ENCODE peak calls at places on chromosome 12, in eight cellular contexts. R is cardiac fibroblast, O is cardiac muscle cell, G is kidney epithelial cell, Z is ovary, W is DND-41, I is PC-9, F is BJ. P is an unnamed sample.
A peak's percentile ranks its signal among the peaks of the same experiment; 100 is the strongest.

GRCh38 chr12:98185606-98186005 is 329.8 kb upstream of the TMPO start:
- DNase-seq in R (peak; percentile 2), O (peak; percentile 50), G (no peak), Z (no peak), W (no peak), I (no peak), F (no peak), P (no peak)

GRCh38 chr12:67269632-67270578 is 747 bp downstream of the CAND1 start:
- DNase-seq in R (peak; percentile 22), O (peak; percentile 33), G (no peak), Z (peak; percentile 73), W (peak; percentile 60), I (no peak), F (no peak), P (peak; percentile 73)

GRCh38 chr12:130920119-130920703 is 33.5 kb upstream of the ADGRD1 start:
- DNase-seq in R (no peak), O (no peak), G (no peak), Z (no peak), W (no peak), I (no peak), F (no peak), P (no peak)

GRCh38 chr12:85441740-85442139 is 161.7 kb downstream of the ALX1 start:
- DNase-seq in R (peak; percentile 26), O (peak; percentile 31), G (no peak), Z (no peak), W (no peak), I (no peak), F (no peak), P (no peak)

GRCh38 chr12:38141861-38142260 is 174.7 kb upstream of the ALG10B start:
- DNase-seq in R (no peak), O (no peak), G (no peak), Z (no peak), W (no peak), I (no peak), F (no peak), P (no peak)

GRCh38 chr12:95443458-95443857 is 30.5 kb upstream of the METAP2 start:
- DNase-seq in R (no peak), O (no peak), G (no peak), Z (no peak), W (no peak), I (no peak), F (no peak), P (no peak)

GRCh38 chr12:91490667-91491309 is 308.2 kb upstream of the DCN start:
- DNase-seq in R (no peak), O (no peak), G (no peak), Z (no peak), W (no peak), I (no peak), F (no peak), P (no peak)

GRCh38 chr12:111410229-111411186 is 4.8 kb downstream of the SH2B3 start:
- DNase-seq in R (peak; percentile 64), O (peak; percentile 52), G (no peak), Z (no peak), W (no peak), I (no peak), F (no peak), P (no peak)

GRCh38 chr12:27814851-27815591 is 35.0 kb upstream of the MANSC4 start:
- DNase-seq in R (peak; percentile 28), O (peak; percentile 12), G (no peak), Z (no peak), W (no peak), I (no peak), F (no peak), P (no peak)

GRCh38 chr12:109455706-109456105 is 21.4 kb downstream of the KCTD10 start:
- DNase-seq in R (no peak), O (no peak), G (no peak), Z (no peak), W (no peak), I (no peak), F (no peak), P (no peak)

GRCh38 chr12:5022465-5023061 is 21.1 kb upstream of the KCNA5 start:
- DNase-seq in R (peak; percentile 38), O (peak; percentile 55), G (no peak), Z (peak; percentile 50), W (peak; percentile 27), I (no peak), F (no peak), P (no peak)

GRCh38 chr12:3592856-3593625 is 102.0 kb downstream of the PRMT8 start:
- DNase-seq in R (no peak), O (no peak), G (no peak), Z (no peak), W (no peak), I (no peak), F (no peak), P (no peak)

GRCh38 chr12:94867066-94867855 is 136.2 kb downstream of the NDUFA12 start:
- DNase-seq in R (peak; percentile 45), O (no peak), G (peak; percentile 67), Z (no peak), W (no peak), I (no peak), F (no peak), P (no peak)

GRCh38 chr12:132460571-132460970 is 29.4 kb upstream of the FBRSL1 start:
- DNase-seq in R (peak; percentile 32), O (no peak), G (no peak), Z (no peak), W (peak; percentile 35), I (no peak), F (no peak), P (no peak)
- TF ChIP-seq CTCF in R (peak; percentile 31), O (peak; percentile 16), G (no peak), Z (no peak), W (peak; percentile 59), I (peak; percentile 65), F (peak; percentile 8), P (peak; percentile 17)

GRCh38 chr12:42918387-42918786 is 328.8 kb upstream of the PRICKLE1 start:
- DNase-seq in R (no peak), O (peak; percentile 64), G (peak; percentile 34), Z (no peak), W (no peak), I (no peak), F (no peak), P (no peak)

GRCh38 chr12:42912367-42912766 is 322.8 kb upstream of the PRICKLE1 start:
- DNase-seq in R (no peak), O (no peak), G (no peak), Z (no peak), W (no peak), I (no peak), F (no peak), P (no peak)

GRCh38 chr12:42916143-42916542 is 326.6 kb upstream of the PRICKLE1 start:
- DNase-seq in R (no peak), O (no peak), G (peak; percentile 43), Z (no peak), W (no peak), I (no peak), F (no peak), P (no peak)

GRCh38 chr12:42919691-42920090 is 330.1 kb upstream of the PRICKLE1 start:
- DNase-seq in R (no peak), O (no peak), G (no peak), Z (no peak), W (no peak), I (no peak), F (no peak), P (no peak)

GRCh38 chr12:42915426-42915825 is 325.9 kb upstream of the PRICKLE1 start:
- DNase-seq in R (no peak), O (no peak), G (no peak), Z (no peak), W (no peak), I (no peak), F (no peak), P (no peak)
- H3K4me3 ChIP-seq in R (no peak overlapping the region), O (no peak overlapping the region), G (no peak overlapping the region), Z (no peak overlapping the region), W (no peak overlapping the region), I (no peak overlapping the region), F (no peak overlapping the region), P (no peak overlapping the region)

GRCh38 chr12:127929172-127929571 is 337.8 kb upstream of the TMEM132C start:
- DNase-seq in R (no peak), O (no peak), G (no peak), Z (no peak), W (no peak), I (no peak), F (no peak), P (no peak)

GRCh38 chr12:127928178-127928577 is 338.8 kb upstream of the TMEM132C start:
- DNase-seq in R (no peak), O (no peak), G (no peak), Z (no peak), W (no peak), I (no peak), F (no peak), P (no peak)

GRCh38 chr12:127923501-127923900 is 343.5 kb upstream of the TMEM132C start:
- DNase-seq in R (no peak), O (no peak), G (no peak), Z (no peak), W (no peak), I (no peak), F (no peak), P (no peak)

GRCh38 chr12:127928615-127929014 is 338.4 kb upstream of the TMEM132C start:
- DNase-seq in R (peak; percentile 1), O (no peak), G (no peak), Z (no peak), W (no peak), I (no peak), F (no peak), P (no peak)

DNA sequence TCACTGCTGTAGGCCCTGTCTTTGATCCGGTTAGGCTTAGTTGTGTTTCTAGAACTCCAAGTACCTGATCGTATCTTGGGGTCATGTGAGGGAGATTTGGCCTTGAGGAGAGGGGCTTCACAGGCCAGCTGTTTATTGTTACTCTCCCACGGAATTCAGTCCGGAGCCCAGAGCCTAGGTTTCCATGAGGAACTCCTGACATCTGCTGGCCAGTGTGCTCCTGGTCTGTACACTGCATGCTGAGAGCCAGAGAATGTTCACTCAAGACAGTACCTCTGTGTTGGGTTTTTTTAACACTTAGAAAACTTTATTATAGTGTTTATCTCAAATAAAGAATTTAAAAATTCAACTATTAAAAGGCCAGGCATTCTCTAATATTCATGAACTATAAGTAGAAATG is 341.0 kb upstream of the TMEM132C start:
- DNase-seq in R (peak; percentile 1), O (no peak), G (no peak), Z (peak; percentile 33), W (no peak), I (no peak), F (no peak), P (no peak)
- TF ChIP-seq CTCF in R (no peak), O (no peak), G (peak; percentile 43), Z (no peak), W (no peak), I (peak; percentile 20), F (peak; percentile 61), P (no peak)

DNA sequence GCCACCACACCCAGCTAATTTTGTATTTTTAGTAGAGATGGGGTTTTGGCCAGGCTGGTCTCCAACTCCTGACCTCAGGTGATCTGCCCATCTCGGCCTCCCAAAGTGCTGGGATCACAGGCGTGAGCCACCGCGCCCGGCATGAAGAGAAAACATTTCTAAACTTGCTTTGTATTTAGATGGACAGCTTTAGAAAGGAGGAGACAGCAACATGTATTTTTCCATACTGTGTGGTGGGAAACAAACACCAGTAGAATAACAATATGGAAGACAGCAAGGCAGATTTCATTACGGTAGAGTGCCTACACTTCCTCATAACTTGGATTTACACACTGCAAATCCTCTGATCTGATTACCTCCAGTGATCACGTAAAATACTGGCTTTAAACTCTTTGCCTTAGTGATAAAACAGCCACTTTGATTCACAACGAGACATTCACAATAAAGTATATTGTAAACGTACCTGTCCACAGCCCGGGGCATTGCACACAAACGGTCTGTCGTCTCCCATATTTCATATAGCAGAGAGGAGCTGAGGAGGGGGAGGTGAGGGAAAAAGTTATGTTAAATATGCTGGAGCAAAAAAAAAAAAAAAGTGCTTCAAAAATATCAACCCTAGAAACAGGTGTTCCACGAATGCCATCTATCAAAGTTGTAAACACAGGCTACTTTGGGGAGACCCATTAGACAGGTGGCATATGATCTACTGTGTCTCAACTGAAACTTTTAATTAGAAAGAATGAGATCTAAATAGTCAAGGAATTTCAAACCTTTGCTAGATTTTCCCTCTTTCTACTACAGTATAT is 25.5 kb downstream of the ATF7 start:
- DNase-seq in R (no peak), O (no peak), G (no peak), Z (no peak), W (no peak), I (no peak), F (no peak), P (no peak)
- H3K4me3 ChIP-seq in R (no peak overlapping the region), O (no peak overlapping the region), G (no peak overlapping the region), Z (no peak overlapping the region), W (no peak overlapping the region), I (no peak overlapping the region), F (no peak overlapping the region), P (no peak overlapping the region)

P was measured in GM06990.